ENCODE peak calls at places on chromosomes 12 and 14, in five cellular contexts. U, M, A, L and N are unnamed samples.
A peak's percentile ranks its signal among the peaks of the same experiment; 100 is the strongest.

GRCh38 chr14:90114554-90114953 is 52.8 kb downstream of the KCNK13 start:
- DNase-seq in L (no peak), A (no peak), M (peak; percentile 17), U (no peak), N (no peak)

GRCh38 chr12:50842637-50843493 is at the start of gene TMPRSS12:
- DNase-seq in L (peak; percentile 23), M (peak; percentile 75), A (no peak), U (no peak), N (no peak)

GRCh38 chr12:116540617-116541152 is 18.5 kb upstream of the MAP1LC3B2 start:
- DNase-seq in L (no peak), U (no peak), M (no peak), A (no peak), N (peak; percentile 31)

GRCh38 chr14:64196668-64197411 is 97.3 kb downstream of the ESR2 start:
- DNase-seq in M (peak; percentile 70), U (no peak), A (peak; percentile 51), L (peak; percentile 53), N (peak; percentile 26)

GRCh38 chr14:20622816-20623291 is 18.6 kb downstream of the OR6S1 start:
- DNase-seq in M (no peak), U (no peak), L (no peak), A (no peak), N (no peak)

GRCh38 chr14:56590535-56590951 is 10.9 kb downstream of the TMEM260 start:
- DNase-seq in A (no peak), M (peak; percentile 73), L (no peak), U (no peak), N (no peak)

GRCh38 chr12:48316491-48316890 is 34.2 kb downstream of the ZNF641 start:
- DNase-seq in U (no peak), A (no peak), L (no peak), M (no peak), N (no peak)

GRCh38 chr12:73307260-73307659 is 1035.1 kb downstream of the TRHDE start:
- DNase-seq in L (no peak), A (no peak), U (no peak), M (no peak), N (no peak)

GRCh38 chr14:68780358-68781160 is 12.3 kb downstream of the ZFP36L1 start:
- DNase-seq in A (no peak), U (peak; percentile 73), L (peak; percentile 62), M (peak; percentile 47), N (peak; percentile 64)

GRCh38 chr14:68144051-68144681 is 324.6 kb downstream of the RAD51B start:
- DNase-seq in A (no peak), M (no peak), L (no peak), U (peak; percentile 66), N (peak; percentile 93)

GRCh38 chr14:96797943-96798349 is 764 bp downstream of the VRK1 start:
- DNase-seq in A (peak; percentile 14), L (no peak), M (no peak), U (no peak), N (no peak)

GRCh38 chr12:51240971-51241370 is 2.3 kb downstream of the DAZAP2 start:
- DNase-seq in A (no peak), U (no peak), L (no peak), M (no peak), N (peak; percentile 45)

GRCh38 chr14:34190746-34191145 is 239.9 kb upstream of the EGLN3 start:
- DNase-seq in U (no peak), L (no peak), M (no peak), A (no peak), N (no peak)

GRCh38 chr14:63493246-63493645 is 49.9 kb downstream of the PPP2R5E start:
- DNase-seq in U (no peak), A (peak; percentile 81), M (peak; percentile 68), L (no peak), N (peak; percentile 32)

GRCh38 chr12:65505321-65506121 is 227.0 kb downstream of the MSRB3 start:
- DNase-seq in M (no peak), A (no peak), L (no peak), U (no peak), N (no peak)

GRCh38 chr12:127300753-127301152 is 966.2 kb upstream of the TMEM132C start:
- DNase-seq in M (no peak), L (no peak), U (no peak), A (no peak), N (no peak)

GRCh38 chr12:49537709-49538601 is 875 bp upstream of the KCNH3 start:
- DNase-seq in L (no peak), M (peak; percentile 46), A (no peak), U (no peak), N (no peak)

GRCh38 chr14:100304825-100305445 is 1.3 kb downstream of the SLC25A29 start:
- DNase-seq in L (peak; percentile 78), M (peak; percentile 84), U (no peak), A (peak; percentile 40), N (peak; percentile 19)

GRCh38 chr14:63928744-63929174 is 76.0 kb downstream of the SYNE2 start:
- DNase-seq in L (no peak), M (no peak), U (no peak), A (no peak), N (no peak)